ENCODE peak calls at places on chromosome 15, in ten cellular contexts. P, B, T, G, Z, D, Q, Y, I and X are unnamed samples.

GRCh38 chr15:80567721-80568157 is 127.4 kb upstream of the ABHD17C start:
- DNase-seq in D (peak), T (peak), I (no peak), Y (peak), B (no peak), G (peak), P (no peak), Q (no peak), Z (peak), X (peak)

GRCh38 chr15:96337354-96337990 is 7.0 kb downstream of the NR2F2 start:
- DNase-seq in Y (no peak), B (no peak), P (no peak), Z (peak), G (peak), D (peak), I (no peak), Q (no peak), T (no peak), X (no peak)

GRCh38 chr15:74631935-74632560 is 16.4 kb downstream of the CLK3 start:
- DNase-seq in Z (peak), Q (peak), I (peak), P (no peak), G (peak), B (peak), Y (peak), T (peak), D (peak), X (peak)

GRCh38 chr15:85711590-85712192 is 83.0 kb downstream of the KLHL25 start:
- DNase-seq in I (no peak), P (no peak), G (no peak), Z (no peak), Q (no peak), Y (no peak), B (no peak), D (no peak), T (no peak), X (peak)

GRCh38 chr15:69160141-69160975 is at the start of gene GLCE:
- DNase-seq in T (peak), Q (peak), G (peak), B (peak), Z (peak), I (peak), Y (peak), P (peak), D (peak), X (peak)

GRCh38 chr15:63044645-63045437 is 2.3 kb downstream of the TPM1 start:
- DNase-seq in Q (no peak), T (no peak), P (no peak), G (no peak), Z (no peak), D (peak), Y (no peak), I (no peak), B (no peak), X (no peak)

GRCh38 chr15:29724026-29724425 is 98.2 kb downstream of the TJP1 start:
- DNase-seq in I (no peak), G (no peak), D (peak), Y (no peak), T (no peak), Z (no peak), P (no peak), Q (no peak), B (no peak), X (no peak)

GRCh38 chr15:75723847-75724660 is 11.4 kb upstream of the CSPG4 start:
- DNase-seq in T (peak), Z (peak), D (peak), I (no peak), G (peak), Y (peak), Q (peak), B (peak), P (peak), X (peak)

GRCh38 chr15:88498991-88499390 is 31.5 kb downstream of the MRPS11 start:
- DNase-seq in Z (no peak), G (no peak), Q (no peak), D (no peak), Y (no peak), B (no peak), I (no peak), T (no peak), P (no peak), X (no peak)

GRCh38 chr15:49242820-49243219 is 72.8 kb downstream of the GALK2 start:
- DNase-seq in D (no peak), B (peak), I (no peak), Q (no peak), T (no peak), P (peak), G (no peak), Z (peak), Y (no peak), X (peak)

GRCh38 chr15:87619161-87619960 is 637.2 kb downstream of the NTRK3 start:
- DNase-seq in P (no peak), Z (peak), Y (no peak), D (no peak), I (no peak), B (no peak), Q (no peak), G (peak), T (no peak), X (peak)

GRCh38 chr15:33154366-33155166 is 39.9 kb downstream of the FMN1 start:
- DNase-seq in Y (peak), B (peak), T (no peak), D (no peak), G (no peak), Q (no peak), P (peak), I (no peak), Z (peak), X (no peak)

GRCh38 chr15:88218557-88219214 is 37.9 kb downstream of the NTRK3 start:
- DNase-seq in Q (no peak), D (no peak), G (no peak), Z (no peak), B (no peak), T (no peak), P (no peak), I (no peak), Y (no peak), X (no peak)

GRCh38 chr15:45794768-45795486 is 160.1 kb downstream of the SQOR start:
- DNase-seq in P (no peak), D (no peak), B (no peak), Y (no peak), G (no peak), Q (no peak), Z (no peak), T (no peak), I (no peak), X (no peak)

GRCh38 chr15:38684461-38685000 is 119.9 kb upstream of the RASGRP1 start:
- DNase-seq in P (no peak), B (no peak), Q (no peak), G (no peak), D (no peak), I (no peak), Z (no peak), Y (no peak), T (no peak), X (no peak)

GRCh38 chr15:74978503-74978902 is 16.9 kb upstream of the SCAMP5 start:
- DNase-seq in Y (no peak), G (peak), Z (peak), D (no peak), Q (peak), B (no peak), T (no peak), P (no peak), I (no peak), X (no peak)

GRCh38 chr15:90619468-90619867 is 89.7 kb downstream of the CRTC3 start:
- DNase-seq in T (no peak), I (no peak), B (no peak), Y (no peak), P (no peak), Q (no peak), D (no peak), G (no peak), Z (no peak), X (no peak)

GRCh38 chr15:36898522-36899126 is 201.7 kb downstream of the MEIS2 start:
- DNase-seq in G (no peak), Q (no peak), B (no peak), D (no peak), P (no peak), T (no peak), Y (no peak), I (no peak), Z (no peak), X (no peak)

GRCh38 chr15:75545066-75545465 is 34.0 kb downstream of the PTPN9 start:
- DNase-seq in I (no peak), B (no peak), G (no peak), Z (no peak), Y (no peak), T (no peak), Q (no peak), D (no peak), P (no peak), X (no peak)

GRCh38 chr15:64912379-64912778 is 677 bp downstream of the ANKDD1A start:
- DNase-seq in P (no peak), Q (no peak), G (no peak), Y (no peak), Z (no peak), T (no peak), B (no peak), D (no peak), I (no peak), X (no peak)

GRCh38 chr15:70870066-70870465 is 16.1 kb upstream of the LARP6 start:
- DNase-seq in T (no peak), Z (peak), Y (no peak), B (no peak), Q (no peak), G (peak), P (peak), D (no peak), I (no peak), X (peak)

GRCh38 chr15:66117841-66118240 is 135.7 kb downstream of the MEGF11 start:
- DNase-seq in Q (no peak), B (no peak), G (no peak), Y (no peak), D (no peak), I (no peak), T (no peak), P (no peak), Z (no peak), X (no peak)

GRCh38 chr15:71678191-71678590 is 132.2 kb upstream of the NR2E3 start:
- DNase-seq in Z (no peak), I (no peak), P (no peak), D (no peak), T (no peak), Y (no peak), G (no peak), B (no peak), Q (no peak), X (no peak)

GRCh38 chr15:57138260-57138895 is 219.9 kb downstream of the TCF12 start:
- DNase-seq in B (no peak), Z (peak), Y (no peak), G (peak), P (no peak), Q (no peak), I (no peak), T (peak), D (no peak), X (peak)

GRCh38 chr15:90957105-90957790 is 2.6 kb downstream of the RCCD1 start:
- DNase-seq in Q (peak), I (no peak), G (peak), B (no peak), Z (peak), D (no peak), P (no peak), T (no peak), Y (no peak), X (peak)

GRCh38 chr15:98769867-98770266 is 121.5 kb downstream of the IGF1R start:
- DNase-seq in G (no peak), Q (no peak), B (no peak), Y (no peak), T (no peak), Z (no peak), D (no peak), I (no peak), P (no peak), X (no peak)

GRCh38 chr15:70062321-70062956 is 35.3 kb downstream of the TLE3 start:
- DNase-seq in Q (peak), I (no peak), B (peak), P (peak), D (peak), Z (peak), Y (peak), T (no peak), G (peak), X (peak)

GRCh38 chr15:53260647-53261046 is 470.5 kb upstream of the ONECUT1 start:
- DNase-seq in T (no peak), Y (no peak), D (no peak), G (no peak), Q (no peak), Z (no peak), P (no peak), I (no peak), B (no peak), X (no peak)

GRCh38 chr15:51727141-51727897 is 10.1 kb downstream of the LYSMD2 start:
- DNase-seq in B (no peak), I (no peak), G (peak), Y (no peak), D (no peak), Q (no peak), Z (no peak), T (peak), P (no peak), X (peak)

GRCh38 chr15:78906310-78906608 is 33.6 kb downstream of the MORF4L1 start:
- DNase-seq in G (peak), B (peak), P (peak), Q (no peak), Z (peak), D (no peak), T (no peak), Y (no peak), I (no peak), X (peak)

GRCh38 chr15:29208352-29208751 is 61.3 kb downstream of the NSMCE3 start:
- DNase-seq in Z (peak), Y (no peak), P (no peak), Q (no peak), B (no peak), T (no peak), D (no peak), G (peak), I (no peak), X (no peak)

DNA sequence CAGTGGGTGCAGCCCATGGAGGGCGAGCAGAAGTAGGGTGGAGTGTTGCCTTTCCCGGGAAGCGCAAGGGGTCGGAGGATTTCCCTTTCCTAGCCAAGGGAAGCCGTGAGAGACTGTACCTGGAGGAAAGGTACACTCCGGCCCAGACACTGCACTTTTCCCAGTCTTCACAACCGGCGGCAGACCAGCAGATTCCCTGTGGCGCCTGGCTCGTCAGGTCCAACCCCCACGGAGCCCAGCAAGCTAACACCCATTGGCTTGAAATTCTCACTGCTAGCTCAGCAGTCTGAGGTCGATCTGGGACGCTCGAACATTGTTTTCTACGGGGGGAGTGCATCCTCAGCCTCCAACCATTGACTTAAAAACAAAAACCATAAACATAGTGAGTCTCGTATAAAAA is 26.5 kb downstream of the CCNB2 start:
- DNase-seq in T (no peak), G (no peak), P (no peak), Q (no peak), Y (no peak), D (no peak), B (no peak), I (no peak), Z (no peak), X (no peak)
- H3K4me3 ChIP-seq in T (no peak), G (no peak), P (no peak), Q (no peak), Y (no peak), D (no peak), B (no peak), I (no peak), Z (no peak), X (no peak)

DNA sequence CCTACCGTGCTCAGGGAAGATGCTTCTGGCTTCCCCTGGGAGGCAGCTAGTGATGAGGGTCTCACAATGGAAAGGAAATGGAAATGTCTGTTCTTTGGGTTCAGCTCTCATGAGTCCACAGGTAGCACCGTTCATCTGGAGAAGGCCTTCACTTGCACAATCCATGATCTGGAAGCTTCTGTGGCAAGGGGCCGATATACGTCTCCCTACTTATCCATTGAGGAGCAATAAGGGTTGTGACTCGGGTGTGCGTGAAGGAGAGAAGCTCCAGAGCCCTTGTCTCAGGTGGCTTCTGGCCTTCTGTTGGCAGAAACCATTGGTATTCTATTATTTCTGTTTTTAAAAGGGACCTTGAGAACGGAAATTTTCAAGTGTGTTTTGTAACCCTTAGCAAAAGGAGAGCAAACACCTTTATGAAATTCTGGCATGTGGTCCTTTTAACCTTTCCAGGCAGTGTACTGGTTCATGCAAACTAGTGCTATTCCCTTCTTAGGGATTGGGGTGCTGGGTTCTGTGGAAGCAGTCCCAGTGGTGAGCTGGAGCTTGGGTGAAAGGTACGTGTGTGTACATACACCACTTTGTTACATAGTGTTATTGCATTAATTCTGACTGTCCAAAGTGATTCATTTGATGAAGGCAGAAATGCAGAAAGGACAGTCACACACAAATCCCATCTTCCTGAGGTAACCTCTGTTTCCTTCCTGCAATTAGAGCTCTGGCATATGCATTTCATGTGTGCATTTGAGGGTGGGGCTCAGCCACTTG is 32.5 kb downstream of the KLF13 start:
- DNase-seq in P (no peak), D (no peak), I (no peak), Y (peak), Z (no peak), G (no peak), Q (no peak), T (no peak), B (no peak), X (no peak)
- H3K4me3 ChIP-seq in P (no peak), D (no peak), I (peak), Y (no peak), Z (no peak), G (no peak), Q (no peak), T (no peak), B (no peak), X (no peak)

GRCh38 chr15:93037341-93038063 is 51.5 kb downstream of the RGMA start:
- DNase-seq in Z (peak), D (no peak), I (no peak), B (peak), T (no peak), Q (peak), P (peak), G (no peak), Y (peak), X (peak)
- H3K4me3 ChIP-seq in Z (no peak), D (no peak), I (no peak), B (no peak), T (no peak), Q (no peak), P (no peak), G (no peak), Y (no peak), X (no peak)

GRCh38 chr15:76961277-76962010 is 29.9 kb downstream of the RCN2 start:
- DNase-seq in G (no peak), Q (no peak), Z (no peak), B (no peak), T (no peak), D (no peak), I (no peak), P (no peak), Y (no peak), X (no peak)
- H3K4me3 ChIP-seq in G (no peak), Q (no peak), Z (no peak), B (no peak), T (no peak), D (no peak), I (no peak), P (no peak), Y (no peak), X (no peak)